ENCODE peak calls at places on chromosomes 5 and 9, in five cellular contexts. L, M, F, S and Y are unnamed samples.

GRCh38 chr5:127077346-127077745 is 4.0 kb upstream of the C5orf63 start:
- DNase-seq in L (no peak), M (no peak), F (no peak), S (no peak), Y (no peak)

GRCh38 chr5:137487600-137487999 is 11.5 kb downstream of the SPOCK1 start:
- DNase-seq in L (no peak), M (peak; percentile 82), F (no peak), S (peak; percentile 73), Y (peak; percentile 74)

GRCh38 chr5:57503433-57503832 is 20.8 kb upstream of the ACTBL2 start:
- DNase-seq in L (no peak), M (no peak), F (no peak), S (no peak), Y (no peak)

GRCh38 chr9:129761901-129762359 is 9.1 kb upstream of the PTGES start:
- DNase-seq in L (no peak), M (peak; percentile 93), F (peak; percentile 55), S (no peak), Y (peak; percentile 50)

GRCh38 chr5:53874409-53874808 is 314.0 kb downstream of the NDUFS4 start:
- DNase-seq in L (peak; percentile 34), M (peak; percentile 40), F (no peak), S (no peak), Y (no peak)

GRCh38 chr9:70510157-70510770 is 95.8 kb upstream of the KLF9 start:
- DNase-seq in L (no peak), M (peak; percentile 30), F (no peak), S (no peak), Y (no peak)

GRCh38 chr5:66518753-66519152 is 77.4 kb upstream of the MAST4 start:
- DNase-seq in L (no peak), M (no peak), F (no peak), S (no peak), Y (no peak)

GRCh38 chr5:74510476-74510875 is 130.1 kb downstream of the ENC1 start:
- DNase-seq in L (no peak), M (peak; percentile 72), F (no peak), S (no peak), Y (no peak)

GRCh38 chr9:7570107-7570720 is 229.4 kb downstream of the DMAC1 start:
- DNase-seq in L (peak; percentile 73), M (peak; percentile 64), F (no peak), S (no peak), Y (peak; percentile 2)

GRCh38 chr5:42951847-42952411 is 88.2 kb downstream of the ANXA2R start:
- DNase-seq in L (no peak), M (peak; percentile 63), F (no peak), S (no peak), Y (no peak)

GRCh38 chr5:125700380-125700856 is 722.8 kb upstream of the GRAMD2B start:
- DNase-seq in L (peak; percentile 44), M (peak; percentile 23), F (no peak), S (no peak), Y (no peak)

GRCh38 chr5:135714126-135714894 is 120.2 kb upstream of the SLC25A48 start:
- DNase-seq in L (no peak), M (peak; percentile 7), F (no peak), S (no peak), Y (no peak)

GRCh38 chr5:60403343-60404006 is 296.5 kb downstream of the DEPDC1B start:
- DNase-seq in L (no peak), M (no peak), F (no peak), S (no peak), Y (no peak)

GRCh38 chr5:133700251-133700650 is 87.9 kb upstream of the FSTL4 start:
- DNase-seq in L (no peak), M (no peak), F (no peak), S (peak; percentile 24), Y (no peak)

GRCh38 chr5:95780597-95780996 is 41.9 kb downstream of the GLRX start:
- DNase-seq in L (no peak), M (no peak), F (no peak), S (no peak), Y (no peak)

GRCh38 chr5:172939561-172939960 is 19.7 kb upstream of the RPL26L1 start:
- DNase-seq in L (no peak), M (peak; percentile 59), F (no peak), S (no peak), Y (no peak)

GRCh38 chr9:76687861-76688374 is 76.3 kb upstream of the PCA3 start:
- DNase-seq in L (no peak), M (peak; percentile 90), F (no peak), S (no peak), Y (peak; percentile 23)

GRCh38 chr5:125408582-125409069 is 662.2 kb upstream of the ZNF608 start:
- DNase-seq in L (no peak), M (peak; percentile 96), F (peak; percentile 44), S (no peak), Y (peak; percentile 79)

GRCh38 chr5:137091473-137091872 is 407.7 kb downstream of the SPOCK1 start:
- DNase-seq in L (no peak), M (no peak), F (no peak), S (no peak), Y (no peak)

GRCh38 chr5:136040746-136041415 is 12.1 kb downstream of the TGFBI start:
- DNase-seq in L (no peak), M (peak; percentile 20), F (no peak), S (no peak), Y (no peak)

GRCh38 chr5:86968311-86968753 is 299.4 kb upstream of the RASA1 start:
- DNase-seq in L (no peak), M (peak; percentile 59), F (peak; percentile 7), S (no peak), Y (peak; percentile 24)

GRCh38 chr9:36320457-36320856 is 62.2 kb upstream of the GNE start:
- DNase-seq in L (peak; percentile 59), M (peak; percentile 11), F (no peak), S (no peak), Y (no peak)

GRCh38 chr5:59713488-59713844 is 180.1 kb downstream of the PDE4D start:
- DNase-seq in L (no peak), M (no peak), F (no peak), S (peak; percentile 56), Y (no peak)

DNA sequence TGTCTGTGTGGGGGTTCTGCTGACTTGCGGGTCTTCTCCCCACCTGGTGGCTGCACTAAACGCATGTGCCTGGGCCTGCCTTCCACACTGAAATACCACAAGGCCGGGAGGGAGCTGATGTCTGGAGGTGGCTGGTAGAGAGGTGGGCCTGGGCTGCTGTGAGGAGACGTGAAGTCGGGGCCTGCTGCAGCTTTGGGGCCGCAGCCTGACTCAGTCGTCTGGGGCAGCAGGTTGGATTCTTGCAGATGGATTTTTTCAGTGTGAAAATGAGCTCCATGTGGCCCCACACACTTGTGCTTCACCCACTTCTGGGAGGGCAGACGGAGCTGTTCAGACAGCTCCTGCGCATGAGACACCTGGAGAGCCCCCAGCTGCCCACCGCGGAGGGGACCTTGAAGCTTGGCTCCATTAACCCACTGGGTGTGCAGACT is 29.3 kb downstream of the COL5A1 start:
- DNase-seq in L (no peak), M (no peak), F (no peak), S (peak; percentile 57), Y (no peak)
- H3K4me3 ChIP-seq in L (no peak overlapping the region), M (no peak overlapping the region), F (no peak overlapping the region), S (no peak overlapping the region), Y (no peak overlapping the region)

GRCh38 chr5:10801931-10802674 is 41.1 kb upstream of the DAP start:
- DNase-seq in L (peak; percentile 11), M (peak; percentile 4), F (no peak), S (no peak), Y (no peak)
- TF ChIP-seq CTCF in L (no peak), M (no peak), F (no peak), S (no peak), Y (peak; percentile 20)

GRCh38 chr5:97778451-97778850 is 595.4 kb upstream of the RIOK2 start:
- DNase-seq in L (no peak), M (no peak), F (no peak), S (no peak), Y (no peak)
- H3K4me3 ChIP-seq in L (no peak overlapping the region), M (no peak overlapping the region), F (no peak overlapping the region), S (no peak overlapping the region), Y (no peak overlapping the region)

GRCh38 chr9:6549106-6549505 is 96.4 kb downstream of the GLDC start:
- DNase-seq in L (no peak), M (no peak), F (no peak), S (no peak), Y (no peak)

GRCh38 chr9:6552738-6553121 is 92.8 kb downstream of the GLDC start:
- DNase-seq in L (no peak), M (peak; percentile 57), F (no peak), S (no peak), Y (no peak)

GRCh38 chr9:6551126-6551525 is 94.4 kb downstream of the GLDC start:
- DNase-seq in L (no peak), M (no peak), F (no peak), S (no peak), Y (no peak)

GRCh38 chr9:6557883-6558282 is 87.6 kb downstream of the GLDC start:
- DNase-seq in L (no peak), M (no peak), F (no peak), S (no peak), Y (no peak)

GRCh38 chr9:6552033-6552737 is 93.3 kb downstream of the GLDC start:
- DNase-seq in L (no peak), M (peak; percentile 89), F (peak; percentile 69), S (no peak), Y (no peak)
- TF ChIP-seq CTCF in L (no peak), M (no peak), F (peak; percentile 47), S (no peak), Y (peak; percentile 26)

DNA sequence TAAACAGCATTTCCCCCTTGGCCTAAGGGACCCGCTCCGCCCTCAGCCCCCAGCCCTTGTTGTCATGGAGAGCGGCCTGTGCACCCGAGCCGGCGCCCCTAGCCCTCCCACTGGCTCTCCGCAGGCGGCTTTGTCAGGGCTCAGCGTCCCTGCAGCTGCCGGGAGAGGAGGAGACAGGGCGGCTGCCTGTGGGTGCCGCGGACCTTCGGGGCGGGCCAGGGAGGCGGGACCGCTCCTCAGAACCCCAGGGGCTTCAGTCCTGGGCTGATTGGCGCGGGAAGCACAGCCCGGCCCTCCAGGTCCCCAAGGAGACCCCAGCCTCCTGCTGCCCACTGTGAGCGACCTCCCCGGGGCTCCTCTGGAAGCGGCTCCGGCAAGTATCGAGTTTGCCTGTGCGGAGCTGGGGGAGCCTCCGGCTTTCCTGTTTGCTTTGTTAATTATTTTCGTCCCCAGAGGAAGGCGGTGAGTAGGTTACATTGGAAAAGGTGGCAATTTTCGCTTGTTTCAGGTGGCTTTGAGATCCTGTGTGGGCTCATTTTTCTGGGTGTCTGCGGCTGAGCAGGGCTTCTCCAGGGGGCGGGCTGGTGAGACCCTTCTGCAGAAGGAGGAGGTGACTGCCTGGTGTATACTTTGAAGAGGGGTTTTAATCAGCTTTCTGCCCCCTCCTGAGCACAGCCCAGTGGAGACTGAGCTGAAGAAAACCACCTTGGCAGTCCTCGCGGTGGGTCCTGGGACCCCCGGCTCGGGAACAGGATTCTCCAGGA is at the start of gene FGD3:
- DNase-seq in L (peak; percentile 45), M (peak; percentile 40), F (no peak), S (no peak), Y (no peak)
- H3K4me3 ChIP-seq in L (peak within 1 kb of the TSS; percentile 37), M (peak within 1 kb of the TSS; percentile 36), F (peak within 1 kb of the TSS; percentile 29), S (peak within 1 kb of the TSS; percentile 16), Y (peak within 1 kb of the TSS; percentile 39)